ENCODE peak calls at places on chromosomes 2 and 18, in six cellular contexts. V, P, K, Q, D and F are unnamed samples.

GRCh38 chr18:50473896-50474295 is 86.0 kb upstream of the MAPK4 start:
- DNase-seq in V (no peak), P (no peak), K (no peak), Q (no peak), D (no peak), F (no peak)

GRCh38 chr2:61898810-61899209 is 6.7 kb upstream of the COMMD1 start:
- DNase-seq in V (no peak), P (no peak), K (no peak), Q (peak), D (no peak), F (no peak)

GRCh38 chr2:28169492-28169891 is 223.2 kb upstream of the FOSL2 start:
- DNase-seq in V (no peak), P (no peak), K (no peak), Q (no peak), D (no peak), F (no peak)

GRCh38 chr2:45134726-45135125 is 125.5 kb upstream of the SIX2 start:
- DNase-seq in V (peak), P (no peak), K (no peak), Q (no peak), D (no peak), F (no peak)

GRCh38 chr2:232242316-232242715 is 136.2 kb upstream of the ALPP start:
- DNase-seq in V (no peak), P (no peak), K (no peak), Q (no peak), D (no peak), F (no peak)

GRCh38 chr2:153939124-153939796 is 67.5 kb downstream of the GALNT13 start:
- DNase-seq in V (no peak), P (no peak), K (no peak), Q (no peak), D (no peak), F (no peak)

GRCh38 chr2:195573314-195573713 is 83.7 kb upstream of the SLC39A10 start:
- DNase-seq in V (no peak), P (no peak), K (no peak), Q (no peak), D (no peak), F (no peak)

GRCh38 chr18:44552706-44553105 is 128.0 kb upstream of the SETBP1 start:
- DNase-seq in V (no peak), P (no peak), K (no peak), Q (no peak), D (no peak), F (no peak)

GRCh38 chr2:100877555-100877954 is 57.6 kb downstream of the NPAS2 start:
- DNase-seq in V (peak), P (no peak), K (no peak), Q (peak), D (no peak), F (no peak)

GRCh38 chr2:197515277-197515797 is 529 bp upstream of the MOB4 start:
- DNase-seq in V (peak), P (no peak), K (peak), Q (peak), D (no peak), F (no peak)

GRCh38 chr2:85704800-85705679 is 10.9 kb downstream of the GNLY start:
- DNase-seq in V (peak), P (no peak), K (no peak), Q (no peak), D (no peak), F (no peak)

GRCh38 chr2:105379741-105380186 is 19.1 kb downstream of the FHL2 start:
- DNase-seq in V (no peak), P (no peak), K (no peak), Q (no peak), D (no peak), F (no peak)

GRCh38 chr2:136056077-136056688 is 61.8 kb downstream of the CXCR4 start:
- DNase-seq in V (no peak), P (no peak), K (no peak), Q (no peak), D (no peak), F (no peak)

GRCh38 chr2:67216103-67216502 is 181.0 kb upstream of the ETAA1 start:
- DNase-seq in V (no peak), P (no peak), K (no peak), Q (no peak), D (no peak), F (no peak)

GRCh38 chr2:171882095-171882769 is 11.8 kb downstream of the SLC25A12 start:
- DNase-seq in V (peak), P (no peak), K (no peak), Q (no peak), D (no peak), F (no peak)

GRCh38 chr2:150491943-150492342 is 4.5 kb upstream of the RND3 start:
- DNase-seq in V (peak), P (no peak), K (no peak), Q (no peak), D (peak), F (no peak)

GRCh38 chr2:206353685-206354084 is 79.2 kb downstream of the ZDBF2 start:
- DNase-seq in V (peak), P (no peak), K (no peak), Q (peak), D (no peak), F (no peak)

GRCh38 chr2:210540471-210541257 is 15.7 kb upstream of the CPS1 start:
- DNase-seq in V (no peak), P (no peak), K (no peak), Q (no peak), D (no peak), F (no peak)

GRCh38 chr2:231752056-231752455 is 29.0 kb downstream of the PDE6D start:
- DNase-seq in V (no peak), P (no peak), K (no peak), Q (no peak), D (no peak), F (no peak)